ENCODE peak calls at places on chromosomes 5 and 9, in seven cellular contexts. D is ascending aorta, H is astrocyte, V is lower lobe of right lung, S is tibial nerve, R is cardiac muscle cell, E is neural progenitor cell. C is an unnamed sample.

GRCh38 chr5:171858303-171858702 is 72.7 kb downstream of the SMIM23 start:
- DNase-seq in V (no peak), S (no peak), R (no peak), H (no peak), D (no peak), E (peak), C (no peak)

GRCh38 chr9:78021692-78022091 is 9.9 kb downstream of the GNAQ start:
- DNase-seq in H (no peak), S (no peak), R (no peak), E (peak), D (no peak), V (peak), C (peak)

GRCh38 chr5:171355302-171355724 is 32.3 kb upstream of the NPM1 start:
- DNase-seq in S (no peak), H (no peak), E (no peak), D (no peak), V (no peak), R (no peak), C (no peak)

GRCh38 chr9:132511191-132511999 is 71.0 kb upstream of the BARHL1 start:
- DNase-seq in S (no peak), R (no peak), D (no peak), E (no peak), V (peak), H (no peak), C (no peak)

GRCh38 chr9:94441796-94442195 is 113.1 kb upstream of the PCAT7 start:
- DNase-seq in H (no peak), R (no peak), E (no peak), D (no peak), V (no peak), S (no peak), C (no peak)

GRCh38 chr5:55338810-55339243 is 31.0 kb downstream of the MTREX start:
- DNase-seq in R (no peak), E (no peak), H (no peak), V (no peak), D (peak), S (no peak), C (no peak)

GRCh38 chr5:64181440-64181839 is 15.8 kb downstream of the RNF180 start:
- DNase-seq in D (no peak), E (no peak), V (no peak), R (no peak), H (no peak), S (no peak), C (no peak)

GRCh38 chr5:137627293-137627692 is 108.6 kb downstream of the KLHL3 start:
- DNase-seq in H (no peak), D (no peak), E (no peak), S (no peak), R (no peak), V (no peak), C (no peak)

GRCh38 chr5:160419458-160420330 is 813 bp upstream of the SLU7 start:
- DNase-seq in D (no peak), R (no peak), E (no peak), V (no peak), H (no peak), S (no peak), C (no peak)

GRCh38 chr9:136138566-136138965 is 19.9 kb upstream of the TMEM250 start:
- DNase-seq in D (no peak), V (no peak), R (peak), H (no peak), S (no peak), E (peak), C (peak)

GRCh38 chr5:58929726-58930125 is 346.9 kb downstream of the RAB3C start:
- DNase-seq in H (peak), D (no peak), V (no peak), S (no peak), R (no peak), E (no peak), C (no peak)

GRCh38 chr5:152359169-152359568 is 45.9 kb downstream of the NMUR2 start:
- DNase-seq in H (no peak), D (no peak), E (no peak), S (no peak), V (no peak), R (no peak), C (no peak)

GRCh38 chr9:86540999-86541398 is 186.8 kb upstream of the TUT7 start:
- DNase-seq in S (no peak), D (no peak), V (no peak), H (no peak), R (no peak), E (no peak), C (no peak)

GRCh38 chr9:37408933-37409710 is 13.4 kb upstream of the GRHPR start:
- DNase-seq in S (no peak), H (no peak), R (no peak), V (no peak), E (no peak), D (no peak), C (no peak)

GRCh38 chr5:142548739-142549275 is 137.1 kb downstream of the FGF1 start:
- DNase-seq in H (peak), D (no peak), S (peak), V (no peak), E (peak), R (peak), C (peak)

GRCh38 chr5:122532035-122532434 is 220.0 kb downstream of the SNCAIP start:
- DNase-seq in D (no peak), S (no peak), V (no peak), R (peak), E (peak), H (no peak), C (peak)

GRCh38 chr9:4678679-4679267 is 596 bp upstream of the CDC37L1 start:
- DNase-seq in D (no peak), V (no peak), H (no peak), R (peak), E (no peak), S (no peak), C (peak)

GRCh38 chr9:137156567-137157375 is 13.1 kb downstream of the LRRC26 start:
- DNase-seq in H (no peak), E (peak), R (peak), S (no peak), D (no peak), V (peak), C (peak)
- H3K4me3 ChIP-seq in H (no peak), E (no peak), R (no peak), S (no peak), D (peak), V (peak), C (peak)

GRCh38 chr5:6435356-6435755 is 13.3 kb upstream of the UBE2QL1 start:
- DNase-seq in D (no peak), V (no peak), R (peak), H (no peak), E (peak), S (no peak), C (peak)
- TF ChIP-seq CTCF in D (no peak), V (peak), R (peak), H (no peak), E (peak), S (no peak), C (peak)

DNA sequence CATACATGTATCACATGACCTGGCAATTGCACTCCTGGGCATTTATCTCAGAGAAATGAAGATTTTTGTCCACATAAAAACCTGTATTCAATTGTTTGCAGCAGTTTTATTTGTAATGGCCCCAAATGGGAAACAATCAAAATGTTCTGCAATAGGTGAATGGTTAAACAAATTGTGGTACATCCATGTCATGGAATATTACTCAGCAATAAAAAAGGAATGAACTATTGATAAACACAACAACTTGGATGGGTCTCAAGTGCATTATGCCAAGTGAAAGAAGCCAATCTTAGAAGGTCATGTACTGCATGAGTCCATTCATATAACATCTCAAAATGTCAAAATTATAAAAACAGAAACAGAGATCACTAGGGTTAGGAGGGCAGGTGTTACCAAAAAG is 1.5 kb upstream of the NDUFS4 start:
- DNase-seq in D (no peak), V (no peak), H (no peak), E (no peak), R (no peak), S (no peak), C (no peak)
- H3K4me3 ChIP-seq in D (no peak), V (no peak), H (no peak), E (no peak), R (no peak), S (no peak), C (no peak)

GRCh38 chr5:150272531-150272930 is 17.0 kb downstream of the CAMK2A start:
- DNase-seq in H (no peak), R (peak), S (no peak), V (no peak), E (peak), D (no peak), C (peak)
- TF ChIP-seq CTCF in H (peak), R (peak), S (peak), V (no peak), E (peak), D (no peak), C (peak)

GRCh38 chr5:139474815-139475791 is 4.3 kb downstream of the SMIM33 start:
- DNase-seq in E (no peak), S (peak), H (peak), D (no peak), V (no peak), R (no peak), C (peak)
- H3K4me3 ChIP-seq in E (no peak), S (no peak), H (no peak), D (no peak), V (no peak), R (no peak), C (no peak)

GRCh38 chr9:98117984-98118639 is 910 bp downstream of the TRIM14 start:
- DNase-seq in R (no peak), V (no peak), D (no peak), E (peak), S (no peak), H (no peak), C (peak)
- TF ChIP-seq CTCF in R (no peak), V (peak), D (no peak), E (peak), S (peak), H (no peak), C (peak)

DNA sequence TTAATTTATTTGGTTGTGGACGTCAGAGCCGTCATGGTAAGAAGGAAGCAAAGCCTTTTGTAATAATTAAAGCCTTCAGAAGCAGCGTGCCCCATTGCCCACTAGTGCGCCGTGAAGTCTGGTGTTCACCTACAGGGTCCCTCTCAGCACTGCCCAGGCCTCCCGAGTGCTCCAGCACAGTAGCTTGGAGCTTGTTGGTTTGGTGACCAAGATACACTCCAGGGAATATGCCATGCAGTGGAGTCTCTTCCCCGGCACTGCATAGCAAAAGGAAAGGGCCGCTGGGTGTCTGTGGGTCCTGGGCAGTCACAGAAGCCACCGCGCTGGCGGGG is 478 bp upstream of the SYK start:
- DNase-seq in E (no peak), H (no peak), R (no peak), S (no peak), V (no peak), D (no peak), C (no peak)
- H3K4me3 ChIP-seq in E (peak), H (no peak), R (peak), S (no peak), V (peak), D (peak), C (no peak)